ENCODE peak calls at places on chromosomes 7 and 10, in eight cellular contexts. O, Y, P, M, A, R, E and Q are unnamed samples.

GRCh38 chr7:112001089-112001826 is 204.9 kb downstream of the DOCK4 start:
- DNase-seq in O (peak; percentile 45), Y (no peak), P (no peak), M (no peak), A (peak; percentile 74), R (peak; percentile 91), E (peak; percentile 26), Q (peak; percentile 92)

GRCh38 chr7:106777666-106778299 is 87.3 kb upstream of the PIK3CG start:
- DNase-seq in O (no peak), Y (no peak), P (no peak), M (no peak), A (no peak), R (no peak), E (no peak), Q (no peak)

GRCh38 chr10:112954974-112955735 is 5.1 kb downstream of the TCF7L2 start:
- DNase-seq in O (no peak), Y (peak; percentile 62), P (no peak), M (no peak), A (no peak), R (no peak), E (no peak), Q (no peak)

GRCh38 chr7:39948375-39948774 is 1.7 kb upstream of the CDK13 start:
- DNase-seq in O (no peak), Y (no peak), P (no peak), M (peak; percentile 35), A (no peak), R (no peak), E (no peak), Q (no peak)

GRCh38 chr10:44460499-44460898 is 75.6 kb upstream of the CXCL12 start:
- DNase-seq in O (no peak), Y (no peak), P (no peak), M (no peak), A (peak; percentile 13), R (no peak), E (no peak), Q (no peak)

GRCh38 chr10:14003517-14003916 is 327.2 kb downstream of the FRMD4A start:
- DNase-seq in O (no peak), Y (no peak), P (no peak), M (no peak), A (no peak), R (no peak), E (no peak), Q (no peak)

GRCh38 chr7:148747274-148747673 is 48.6 kb downstream of the CUL1 start:
- DNase-seq in O (no peak), Y (peak; percentile 63), P (peak; percentile 92), M (no peak), A (no peak), R (no peak), E (peak; percentile 32), Q (peak; percentile 19)

GRCh38 chr7:34165927-34166550 is 260.7 kb downstream of the BMPER start:
- DNase-seq in O (peak; percentile 60), Y (peak; percentile 40), P (no peak), M (peak; percentile 49), A (peak; percentile 63), R (peak; percentile 15), E (peak; percentile 25), Q (peak; percentile 33)

GRCh38 chr10:51907342-51907741 is 207.9 kb upstream of the CSTF2T start:
- DNase-seq in O (no peak), Y (no peak), P (no peak), M (no peak), A (no peak), R (peak; percentile 2), E (no peak), Q (no peak)

GRCh38 chr7:77565917-77566316 is 28.8 kb downstream of the PTPN12 start:
- DNase-seq in O (peak; percentile 85), Y (no peak), P (no peak), M (no peak), A (peak; percentile 82), R (peak; percentile 43), E (no peak), Q (peak; percentile 70)

GRCh38 chr7:77563275-77563674 is 26.2 kb downstream of the PTPN12 start:
- DNase-seq in O (no peak), Y (no peak), P (no peak), M (no peak), A (no peak), R (no peak), E (no peak), Q (no peak)

GRCh38 chr7:77570330-77571011 is 33.4 kb downstream of the PTPN12 start:
- DNase-seq in O (peak; percentile 69), Y (no peak), P (no peak), M (no peak), A (peak; percentile 63), R (peak; percentile 82), E (peak; percentile 41), Q (peak; percentile 57)

GRCh38 chr7:77569514-77570232 is 32.6 kb downstream of the PTPN12 start:
- DNase-seq in O (peak; percentile 44), Y (no peak), P (no peak), M (no peak), A (no peak), R (peak; percentile 16), E (no peak), Q (no peak)

DNA sequence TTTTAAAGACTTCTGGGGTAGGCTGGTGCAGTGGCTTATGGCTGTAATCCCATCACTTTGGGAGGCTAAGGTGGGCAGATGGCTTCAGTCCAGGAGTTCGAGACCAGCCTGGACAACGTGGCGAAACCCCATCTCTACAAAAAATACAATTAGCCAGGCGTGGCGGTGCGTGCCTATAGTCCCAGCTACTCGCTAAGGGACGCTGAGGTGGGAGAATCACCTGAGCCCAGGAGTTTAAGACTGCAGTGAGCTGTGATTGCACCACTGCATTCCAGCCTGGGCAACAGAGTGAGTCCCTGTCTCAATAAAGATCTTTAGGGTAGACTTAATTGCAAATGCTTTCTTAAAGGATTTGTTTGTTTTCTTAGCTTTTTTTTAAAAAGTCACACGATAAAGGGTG is 29.3 kb downstream of the PTPN12 start:
- DNase-seq in O (no peak), Y (no peak), P (no peak), M (no peak), A (no peak), R (no peak), E (no peak), Q (no peak)
- H3K4me2 ChIP-seq in O (peak overlapping the region; percentile 33), Y (no peak overlapping the region), P (no peak overlapping the region), M (no peak overlapping the region), A (no peak overlapping the region), R (no peak overlapping the region), E (no peak overlapping the region), Q (no peak overlapping the region)

GRCh38 chr10:80079312-80079613 is 798 bp downstream of the TMEM254 start:
- DNase-seq in O (no peak), Y (no peak), P (no peak), M (no peak), A (no peak), R (no peak), E (no peak), Q (no peak)
- H3K9ac ChIP-seq in O (peak overlapping the region; percentile 96), Y (peak overlapping the region; percentile 60), P (peak overlapping the region; percentile 60), M (peak overlapping the region; percentile 88), A (peak overlapping the region; percentile 91), R (peak overlapping the region; percentile 89), E (peak overlapping the region; percentile 87), Q (peak overlapping the region; percentile 94)

DNA sequence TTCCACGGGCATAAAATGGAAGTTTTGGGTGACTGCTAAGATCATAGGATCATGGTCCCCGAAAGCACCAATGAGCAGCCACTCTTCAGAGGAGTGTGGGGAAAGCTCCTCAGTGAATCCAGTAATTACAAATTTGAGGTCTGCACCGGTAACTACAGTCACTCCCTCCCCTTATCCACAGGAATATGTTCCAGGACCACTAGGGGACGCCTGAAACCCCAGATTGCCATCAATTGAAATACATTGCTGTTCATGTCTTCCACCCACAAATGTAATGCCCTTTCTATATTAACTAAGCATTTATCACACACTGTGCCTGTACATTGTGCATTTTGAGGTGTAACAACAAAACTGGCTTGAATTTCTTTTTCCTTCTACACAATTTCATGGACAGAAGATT is 447.9 kb upstream of the PFKP start:
- DNase-seq in O (no peak), Y (peak; percentile 60), P (no peak), M (peak; percentile 67), A (no peak), R (no peak), E (peak; percentile 7), Q (no peak)
- TF ChIP-seq CTCF in O (no peak), Y (peak; percentile 73), P (peak; percentile 79), M (peak; percentile 40), A (no peak), R (peak; percentile 35), E (peak; percentile 35), Q (no peak)

DNA sequence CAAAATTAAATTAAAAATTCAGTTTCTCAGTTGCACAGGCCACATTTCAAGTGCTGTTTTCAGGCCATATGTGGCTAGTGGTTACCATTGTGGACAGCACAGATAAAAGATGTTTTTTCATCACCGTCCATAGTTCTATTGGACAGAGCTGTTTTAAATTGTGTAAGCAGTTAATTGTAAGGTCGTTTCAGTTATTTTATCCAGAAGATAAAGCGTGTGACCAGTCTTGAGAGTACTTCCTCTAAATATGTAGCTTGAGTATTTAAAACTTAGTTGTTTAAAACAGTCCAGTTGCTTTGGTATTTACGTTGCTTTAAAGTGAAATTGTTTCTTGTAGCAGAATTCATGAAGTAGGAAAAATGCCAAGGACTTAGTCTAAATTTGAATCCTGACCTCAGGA is 66.9 kb downstream of the ZNRF2 start:
- DNase-seq in O (no peak), Y (no peak), P (no peak), M (no peak), A (no peak), R (no peak), E (no peak), Q (no peak)
- H3K4me2 ChIP-seq in O (no peak overlapping the region), Y (no peak overlapping the region), P (no peak overlapping the region), M (no peak overlapping the region), A (no peak overlapping the region), R (no peak overlapping the region), E (no peak overlapping the region), Q (no peak overlapping the region)

DNA sequence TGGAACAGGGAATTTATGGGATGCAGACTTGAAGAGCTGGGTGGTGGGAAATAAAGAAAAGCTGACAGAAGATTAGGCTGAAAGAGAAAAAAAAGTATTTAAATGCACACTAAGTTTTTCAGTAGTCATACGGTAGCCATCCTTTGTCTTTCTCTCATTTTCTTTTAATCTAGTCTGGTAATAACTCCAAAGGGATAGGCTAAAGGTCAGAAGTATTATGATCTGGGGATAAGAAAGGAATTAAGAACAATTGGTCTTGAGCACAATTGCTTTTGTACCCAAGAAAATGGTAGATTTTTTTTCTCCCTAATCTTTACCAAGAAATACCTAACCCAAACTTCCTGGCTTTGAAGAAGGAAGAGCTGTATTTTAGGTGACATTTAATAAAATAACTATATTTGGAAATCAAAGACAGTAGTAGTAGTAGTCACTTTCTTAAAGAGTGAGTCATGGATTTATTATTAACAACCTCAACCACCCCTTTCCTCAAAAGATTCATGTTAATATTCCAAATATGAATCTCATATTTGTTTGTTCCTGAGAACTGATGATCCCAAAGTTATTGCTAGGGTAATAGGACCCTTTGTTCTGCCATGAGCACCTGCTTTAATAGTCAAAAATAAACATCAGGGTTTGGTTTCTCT is 120.2 kb upstream of the ODAD2 start:
- DNase-seq in O (no peak), Y (no peak), P (no peak), M (no peak), A (no peak), R (no peak), E (no peak), Q (no peak)
- H3K9ac ChIP-seq in O (no peak overlapping the region), Y (peak overlapping the region; percentile 3), P (no peak overlapping the region), M (no peak overlapping the region), A (no peak overlapping the region), R (no peak overlapping the region), E (no peak overlapping the region), Q (no peak overlapping the region)

GRCh38 chr10:91090761-91091529 is 129.5 kb upstream of the PCGF5 start:
- DNase-seq in O (no peak), Y (no peak), P (no peak), M (peak; percentile 33), A (peak; percentile 4), R (peak; percentile 21), E (peak; percentile 23), Q (no peak)
- TF ChIP-seq CTCF in O (peak; percentile 8), Y (no peak), P (no peak), M (peak; percentile 19), A (peak; percentile 11), R (no peak), E (peak; percentile 47), Q (peak; percentile 41)